ENCODE peak calls at places on chromosomes 5 and 9, in four cellular contexts. One of them, this sample, is unnamed.
A peak's percentile ranks its signal among the peaks of the same experiment; 100 is the strongest.

GRCh38 chr5:152884006-152884405 is 478.9 kb upstream of the NMUR2 start:
- DNase-seq in endothelial cell of umbilical vein: no peak
- DNase-seq in prostate gland: no peak
- DNase-seq in HepG2: no peak
- DNase-seq in this sample: no peak

GRCh38 chr9:114221706-114222465 is 66.5 kb downstream of the COL27A1 start:
- DNase-seq in endothelial cell of umbilical vein: peak; percentile 84
- DNase-seq in prostate gland: no peak
- DNase-seq in HepG2: no peak
- DNase-seq in this sample: no peak

GRCh38 chr9:95552814-95553546 is 36.2 kb upstream of the PTCH1 start:
- DNase-seq in HepG2: no peak
- DNase-seq in endothelial cell of umbilical vein: peak; percentile 16
- DNase-seq in prostate gland: no peak
- DNase-seq in this sample: no peak

GRCh38 chr9:108569624-108570023 is 286.2 kb downstream of the ACTL7B start:
- DNase-seq in endothelial cell of umbilical vein: no peak
- DNase-seq in prostate gland: no peak
- DNase-seq in HepG2: no peak
- DNase-seq in this sample: no peak

GRCh38 chr5:151651997-151652645 is 34.6 kb downstream of the SPARC start:
- DNase-seq in endothelial cell of umbilical vein: peak; percentile 80
- DNase-seq in HepG2: peak; percentile 65
- DNase-seq in prostate gland: peak; percentile 76
- DNase-seq in this sample: no peak

GRCh38 chr5:167903243-167903642 is 388.2 kb upstream of the WWC1 start:
- DNase-seq in prostate gland: no peak
- DNase-seq in endothelial cell of umbilical vein: no peak
- DNase-seq in HepG2: no peak
- DNase-seq in this sample: no peak

GRCh38 chr5:110478899-110479298 is 247.6 kb downstream of the TMEM232 start:
- DNase-seq in HepG2: no peak
- DNase-seq in prostate gland: no peak
- DNase-seq in endothelial cell of umbilical vein: no peak
- DNase-seq in this sample: no peak

GRCh38 chr5:172005708-172006377 is 595 bp downstream of the FBXW11 start:
- DNase-seq in HepG2: peak; percentile 16
- DNase-seq in endothelial cell of umbilical vein: peak; percentile 46
- DNase-seq in prostate gland: peak; percentile 20
- DNase-seq in this sample: no peak

GRCh38 chr9:113988951-113989780 is 88.9 kb downstream of the AMBP start:
- DNase-seq in HepG2: no peak
- DNase-seq in endothelial cell of umbilical vein: no peak
- DNase-seq in prostate gland: no peak
- DNase-seq in this sample: peak; percentile 96

GRCh38 chr5:57878301-57878722 is 395.7 kb upstream of the ACTBL2 start:
- DNase-seq in prostate gland: no peak
- DNase-seq in HepG2: no peak
- DNase-seq in endothelial cell of umbilical vein: no peak
- DNase-seq in this sample: no peak

GRCh38 chr5:42168091-42168670 is 243.1 kb downstream of the FBXO4 start:
- DNase-seq in prostate gland: no peak
- DNase-seq in endothelial cell of umbilical vein: no peak
- DNase-seq in HepG2: no peak
- DNase-seq in this sample: no peak

GRCh38 chr5:124828731-124829130 is 82.3 kb upstream of the ZNF608 start:
- DNase-seq in endothelial cell of umbilical vein: no peak
- DNase-seq in prostate gland: no peak
- DNase-seq in HepG2: no peak
- DNase-seq in this sample: no peak

GRCh38 chr9:91852801-91853347 is 97.2 kb downstream of the ROR2 start:
- DNase-seq in prostate gland: no peak
- DNase-seq in endothelial cell of umbilical vein: no peak
- DNase-seq in HepG2: no peak
- DNase-seq in this sample: no peak

GRCh38 chr9:97487107-97487506 is 14.4 kb upstream of the TMOD1 start:
- DNase-seq in HepG2: peak; percentile 37
- DNase-seq in endothelial cell of umbilical vein: no peak
- DNase-seq in prostate gland: no peak
- DNase-seq in this sample: no peak

GRCh38 chr5:11494340-11494739 is 409.9 kb downstream of the CTNND2 start:
- DNase-seq in prostate gland: no peak
- DNase-seq in endothelial cell of umbilical vein: no peak
- DNase-seq in HepG2: no peak
- DNase-seq in this sample: no peak

GRCh38 chr5:146025108-146025507 is 80.3 kb downstream of the PLAC8L1 start:
- DNase-seq in endothelial cell of umbilical vein: peak; percentile 93
- DNase-seq in prostate gland: no peak
- DNase-seq in HepG2: peak; percentile 78
- DNase-seq in this sample: no peak

GRCh38 chr9:106286249-106286648 is 576.7 kb upstream of the ZNF462 start:
- DNase-seq in endothelial cell of umbilical vein: no peak
- DNase-seq in prostate gland: no peak
- DNase-seq in HepG2: no peak
- DNase-seq in this sample: no peak

GRCh38 chr9:93260290-93261066 is 76.5 kb downstream of the WNK2 start:
- DNase-seq in endothelial cell of umbilical vein: no peak
- DNase-seq in HepG2: no peak
- DNase-seq in prostate gland: no peak
- DNase-seq in this sample: no peak

GRCh38 chr5:138528208-138528607 is 14.8 kb downstream of the ETF1 start:
- DNase-seq in endothelial cell of umbilical vein: no peak
- DNase-seq in prostate gland: no peak
- DNase-seq in HepG2: peak; percentile 73
- DNase-seq in this sample: no peak

GRCh38 chr5:100777680-100778281 is 125.3 kb downstream of the ST8SIA4 start:
- DNase-seq in endothelial cell of umbilical vein: peak; percentile 91
- DNase-seq in HepG2: no peak
- DNase-seq in prostate gland: no peak
- DNase-seq in this sample: no peak

GRCh38 chr9:32490601-32491000 is 35.4 kb downstream of the RIGI start:
- DNase-seq in HepG2: no peak
- DNase-seq in prostate gland: no peak
- DNase-seq in endothelial cell of umbilical vein: no peak
- DNase-seq in this sample: no peak

GRCh38 chr9:15400281-15400941 is 22.3 kb upstream of the SNAPC3 start:
- DNase-seq in endothelial cell of umbilical vein: no peak
- DNase-seq in HepG2: no peak
- DNase-seq in prostate gland: no peak
- DNase-seq in this sample: no peak

GRCh38 chr5:66306105-66306843 is 162.2 kb downstream of the SREK1 start:
- DNase-seq in prostate gland: peak; percentile 47
- DNase-seq in endothelial cell of umbilical vein: peak; percentile 72
- DNase-seq in HepG2: peak; percentile 55
- DNase-seq in this sample: no peak

GRCh38 chr5:169695919-169696490 is 58.9 kb downstream of the DOCK2 start:
- DNase-seq in prostate gland: no peak
- DNase-seq in HepG2: no peak
- DNase-seq in endothelial cell of umbilical vein: peak; percentile 96
- DNase-seq in this sample: no peak

GRCh38 chr9:69572611-69573010 is 99.6 kb downstream of the APBA1 start:
- DNase-seq in endothelial cell of umbilical vein: no peak
- DNase-seq in prostate gland: no peak
- DNase-seq in HepG2: no peak
- DNase-seq in this sample: no peak

GRCh38 chr9:29669613-29670012 is 2096.3 kb upstream of the C9orf72 start:
- DNase-seq in HepG2: no peak
- DNase-seq in endothelial cell of umbilical vein: no peak
- DNase-seq in prostate gland: no peak
- DNase-seq in this sample: no peak

GRCh38 chr5:55104036-55104767 is 1.8 kb downstream of the GZMA start:
- DNase-seq in HepG2: no peak
- DNase-seq in prostate gland: no peak
- DNase-seq in endothelial cell of umbilical vein: no peak
- DNase-seq in this sample: no peak

GRCh38 chr5:83718195-83718825 is 2.3 kb downstream of the HAPLN1 start:
- DNase-seq in endothelial cell of umbilical vein: peak; percentile 70
- DNase-seq in prostate gland: peak; percentile 22
- DNase-seq in HepG2: peak; percentile 70
- DNase-seq in this sample: no peak

GRCh38 chr5:1874820-1875219 is 7.9 kb downstream of the IRX4 start:
- DNase-seq in HepG2: no peak
- DNase-seq in prostate gland: no peak
- DNase-seq in endothelial cell of umbilical vein: no peak
- DNase-seq in this sample: no peak

GRCh38 chr5:17238521-17239041 is 21.1 kb downstream of the BASP1 start:
- DNase-seq in endothelial cell of umbilical vein: peak; percentile 72
- DNase-seq in prostate gland: no peak
- DNase-seq in HepG2: no peak
- DNase-seq in this sample: no peak

GRCh38 chr5:1787472-1788047 is 12.1 kb downstream of the MRPL36 start:
- DNase-seq in prostate gland: no peak
- DNase-seq in endothelial cell of umbilical vein: no peak
- DNase-seq in HepG2: no peak
- DNase-seq in this sample: no peak

GRCh38 chr5:27682600-27682999 is 644.2 kb upstream of the CDH9 start:
- DNase-seq in prostate gland: no peak
- DNase-seq in endothelial cell of umbilical vein: no peak
- DNase-seq in HepG2: peak; percentile 9
- DNase-seq in this sample: no peak

GRCh38 chr5:151264113-151264512 is 11.1 kb downstream of the GM2A start:
- DNase-seq in prostate gland: peak; percentile 39
- DNase-seq in endothelial cell of umbilical vein: peak; percentile 20
- DNase-seq in HepG2: no peak
- DNase-seq in this sample: no peak

GRCh38 chr9:90546200-90546599 is 96.4 kb downstream of the DIRAS2 start:
- DNase-seq in endothelial cell of umbilical vein: no peak
- DNase-seq in prostate gland: no peak
- DNase-seq in HepG2: peak; percentile 22
- DNase-seq in this sample: no peak

GRCh38 chr9:33125871-33126822 is 41.0 kb downstream of the B4GALT1 start:
- DNase-seq in prostate gland: no peak
- DNase-seq in endothelial cell of umbilical vein: no peak
- DNase-seq in HepG2: no peak
- DNase-seq in this sample: no peak

GRCh38 chr5:147658293-147658932 is 124.1 kb downstream of the JAKMIP2 start:
- DNase-seq in endothelial cell of umbilical vein: no peak
- DNase-seq in HepG2: no peak
- DNase-seq in prostate gland: no peak
- DNase-seq in this sample: no peak

GRCh38 chr9:33288828-33289483 is 1.4 kb upstream of the NFX1 start:
- DNase-seq in HepG2: no peak
- DNase-seq in endothelial cell of umbilical vein: no peak
- DNase-seq in prostate gland: no peak
- DNase-seq in this sample: no peak

GRCh38 chr9:21968331-21969010 is 25.7 kb downstream of the CDKN2A start:
- DNase-seq in endothelial cell of umbilical vein: peak; percentile 57
- DNase-seq in HepG2: no peak
- DNase-seq in prostate gland: no peak
- DNase-seq in this sample: no peak

GRCh38 chr9:21970800-21971620 is 23.2 kb downstream of the CDKN2A start:
- DNase-seq in prostate gland: no peak
- DNase-seq in HepG2: no peak
- DNase-seq in endothelial cell of umbilical vein: no peak
- DNase-seq in this sample: no peak

GRCh38 chr9:21970001-21970799 is 24.0 kb downstream of the CDKN2A start:
- DNase-seq in HepG2: no peak
- DNase-seq in prostate gland: no peak
- DNase-seq in endothelial cell of umbilical vein: no peak
- DNase-seq in this sample: no peak

GRCh38 chr9:21967707-21968106 is 26.5 kb downstream of the CDKN2A start:
- DNase-seq in prostate gland: no peak
- DNase-seq in endothelial cell of umbilical vein: no peak
- DNase-seq in HepG2: no peak
- DNase-seq in this sample: no peak

DNA sequence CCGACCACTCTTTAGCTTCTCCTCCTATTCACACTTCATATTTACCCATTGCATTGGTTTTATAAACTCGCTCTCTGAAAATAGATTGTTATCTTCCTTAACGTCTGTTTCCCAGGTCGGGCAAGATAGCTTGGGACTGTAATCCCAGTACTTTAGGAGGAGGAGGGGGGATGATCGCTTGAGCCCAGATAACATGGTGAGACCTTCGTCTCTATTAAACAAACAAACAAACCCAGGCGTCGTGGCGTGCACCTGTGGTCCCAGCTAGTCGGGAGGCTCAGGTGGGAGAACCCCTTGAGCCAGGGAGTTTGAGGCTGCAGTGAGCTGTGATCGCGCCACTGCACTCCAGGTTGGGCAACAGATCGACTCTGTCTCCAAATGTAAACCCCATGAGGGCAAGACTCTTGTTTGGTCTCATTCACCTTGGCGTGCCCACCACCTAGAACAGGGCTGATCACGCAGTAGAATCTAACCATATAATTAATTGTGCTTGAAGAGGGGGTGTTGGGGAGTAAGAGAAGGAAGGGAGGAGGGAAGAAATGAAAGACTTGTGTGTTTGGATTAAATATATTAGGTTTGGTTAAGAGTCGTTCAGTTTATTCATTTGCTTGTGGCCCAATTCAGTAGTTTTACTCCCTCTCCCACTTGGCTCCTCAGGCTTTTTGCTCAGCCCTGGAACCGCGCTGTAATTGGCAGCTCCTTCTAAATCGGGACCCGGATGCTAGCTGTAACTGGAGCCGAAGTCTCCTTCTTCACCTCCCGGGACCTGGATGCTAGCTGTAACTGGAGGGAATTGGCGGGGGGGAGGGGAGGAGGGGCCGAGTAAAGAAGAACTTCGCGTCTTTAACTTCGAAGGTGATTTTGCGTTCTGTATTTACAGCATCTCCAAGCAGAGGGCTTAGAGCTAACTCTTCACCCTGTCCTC is 24.9 kb downstream of the CDKN2A start:
- DNase-seq in HepG2: no peak
- DNase-seq in prostate gland: no peak
- DNase-seq in endothelial cell of umbilical vein: no peak
- DNase-seq in this sample: no peak
- H3K4me3 ChIP-seq in HepG2: no peak overlapping the region
- H3K4me3 ChIP-seq in prostate gland: no peak overlapping the region
- H3K4me3 ChIP-seq in endothelial cell of umbilical vein: no peak overlapping the region
- H3K4me3 ChIP-seq in this sample: no peak overlapping the region

GRCh38 chr9:136529516-136530471 is 16.1 kb downstream of the NOTCH1 start:
- DNase-seq in HepG2: no peak
- DNase-seq in endothelial cell of umbilical vein: peak; percentile 86
- DNase-seq in prostate gland: no peak
- DNase-seq in this sample: no peak
- TF ChIP-seq POLR2AphosphoS5 in HepG2: no peak
- TF ChIP-seq POLR2AphosphoS5 in endothelial cell of umbilical vein: peak; percentile 84
- TF ChIP-seq POLR2AphosphoS5 in prostate gland: no peak
- TF ChIP-seq POLR2AphosphoS5 in this sample: no peak

GRCh38 chr9:134466869-134467616 is 140.8 kb downstream of the RXRA start:
- DNase-seq in endothelial cell of umbilical vein: no peak
- DNase-seq in prostate gland: no peak
- DNase-seq in HepG2: no peak
- DNase-seq in this sample: no peak
- H3K27ac ChIP-seq in endothelial cell of umbilical vein: no peak overlapping the region
- H3K27ac ChIP-seq in prostate gland: no peak overlapping the region
- H3K27ac ChIP-seq in HepG2: no peak overlapping the region
- H3K27ac ChIP-seq in this sample: no peak overlapping the region

DNA sequence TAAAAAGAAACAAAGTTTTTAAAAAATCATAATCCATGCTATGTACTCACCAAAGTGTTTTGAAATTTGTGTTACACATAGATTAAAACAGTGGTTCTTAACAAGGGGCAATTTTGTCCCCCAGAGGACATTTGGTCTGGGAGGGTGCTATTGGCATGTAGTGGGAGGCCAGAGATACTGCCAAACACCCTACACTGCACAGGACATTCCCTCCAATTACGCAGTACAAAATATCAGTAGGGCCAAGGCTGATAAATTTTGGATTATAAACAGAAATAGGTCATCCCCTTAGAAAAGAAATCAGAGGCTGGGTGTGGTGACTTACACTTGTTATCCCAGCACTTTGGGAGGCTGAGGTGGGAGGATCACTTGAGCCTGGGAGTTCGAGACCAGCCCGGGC is 38.9 kb downstream of the ELL2 start:
- DNase-seq in prostate gland: no peak
- DNase-seq in HepG2: no peak
- DNase-seq in endothelial cell of umbilical vein: no peak
- DNase-seq in this sample: no peak
- H3K4me3 ChIP-seq in prostate gland: no peak overlapping the region
- H3K4me3 ChIP-seq in HepG2: no peak overlapping the region
- H3K4me3 ChIP-seq in endothelial cell of umbilical vein: no peak overlapping the region
- H3K4me3 ChIP-seq in this sample: no peak overlapping the region

This sample was measured in vagina.